ENCODE peak calls at places on chromosome 3, in four cellular contexts. One of them, this sample, is unnamed.

GRCh38 chr3:15007681-15008141 is 57.4 kb downstream of the MRPS25 start:
- DNase-seq in fibroblast of villous mesenchyme: peak; percentile 84
- DNase-seq in fibroblast of lung: peak; percentile 92
- DNase-seq in B cell: no peak
- DNase-seq in this sample: no peak

GRCh38 chr3:88005066-88005465 is 53.7 kb downstream of the CGGBP1 start:
- DNase-seq in fibroblast of villous mesenchyme: peak; percentile 23
- DNase-seq in fibroblast of lung: peak; percentile 29
- DNase-seq in B cell: no peak
- DNase-seq in this sample: no peak

GRCh38 chr3:185950720-185951119 is 12.9 kb upstream of the TRA2B start:
- DNase-seq in B cell: no peak
- DNase-seq in fibroblast of lung: no peak
- DNase-seq in fibroblast of villous mesenchyme: no peak
- DNase-seq in this sample: no peak

GRCh38 chr3:151911462-151911861 is 38.0 kb downstream of the SUCNR1 start:
- DNase-seq in fibroblast of lung: no peak
- DNase-seq in B cell: no peak
- DNase-seq in fibroblast of villous mesenchyme: no peak
- DNase-seq in this sample: no peak

GRCh38 chr3:111314146-111314873 is 227.7 kb upstream of the CD96 start:
- DNase-seq in B cell: no peak
- DNase-seq in fibroblast of lung: peak; percentile 70
- DNase-seq in fibroblast of villous mesenchyme: no peak
- DNase-seq in this sample: no peak

GRCh38 chr3:71104090-71104489 is 479.4 kb downstream of the FOXP1 start:
- DNase-seq in fibroblast of lung: peak; percentile 96
- DNase-seq in fibroblast of villous mesenchyme: peak; percentile 82
- DNase-seq in B cell: no peak
- DNase-seq in this sample: no peak

GRCh38 chr3:16300282-16300681 is 35.3 kb downstream of the OXNAD1 start:
- DNase-seq in B cell: no peak
- DNase-seq in fibroblast of lung: peak; percentile 75
- DNase-seq in fibroblast of villous mesenchyme: no peak
- DNase-seq in this sample: peak; percentile 25

GRCh38 chr3:12107071-12107713 is 51.5 kb downstream of the TIMP4 start:
- DNase-seq in fibroblast of lung: no peak
- DNase-seq in B cell: no peak
- DNase-seq in fibroblast of villous mesenchyme: no peak
- DNase-seq in this sample: no peak

GRCh38 chr3:174204765-174205164 is 654.4 kb upstream of the NAALADL2 start:
- DNase-seq in fibroblast of lung: no peak
- DNase-seq in B cell: no peak
- DNase-seq in fibroblast of villous mesenchyme: no peak
- DNase-seq in this sample: no peak

GRCh38 chr3:72171946-72172345 is 387.0 kb upstream of the PROK2 start:
- DNase-seq in fibroblast of lung: peak; percentile 9
- DNase-seq in B cell: no peak
- DNase-seq in fibroblast of villous mesenchyme: peak; percentile 7
- DNase-seq in this sample: no peak

GRCh38 chr3:191066669-191067068 is 132.4 kb upstream of the OSTN start:
- DNase-seq in fibroblast of lung: peak; percentile 79
- DNase-seq in B cell: no peak
- DNase-seq in fibroblast of villous mesenchyme: peak; percentile 38
- DNase-seq in this sample: peak; percentile 9

GRCh38 chr3:156368189-156368588 is 186.7 kb downstream of the SSR3 start:
- DNase-seq in fibroblast of villous mesenchyme: no peak
- DNase-seq in fibroblast of lung: no peak
- DNase-seq in B cell: no peak
- DNase-seq in this sample: no peak

GRCh38 chr3:25587526-25587925 is 77.2 kb downstream of the TOP2B start:
- DNase-seq in fibroblast of villous mesenchyme: peak; percentile 63
- DNase-seq in fibroblast of lung: no peak
- DNase-seq in B cell: no peak
- DNase-seq in this sample: no peak

GRCh38 chr3:176741648-176742047 is 455.6 kb downstream of the TBL1XR1 start:
- DNase-seq in fibroblast of lung: no peak
- DNase-seq in fibroblast of villous mesenchyme: no peak
- DNase-seq in B cell: no peak
- DNase-seq in this sample: no peak

GRCh38 chr3:78703944-78704343 is 1063.9 kb downstream of the ROBO1 start:
- DNase-seq in B cell: no peak
- DNase-seq in fibroblast of lung: peak; percentile 31
- DNase-seq in fibroblast of villous mesenchyme: no peak
- DNase-seq in this sample: no peak

GRCh38 chr3:73680696-73681095 is 56.0 kb upstream of the PDZRN3 start:
- DNase-seq in fibroblast of villous mesenchyme: peak; percentile 33
- DNase-seq in fibroblast of lung: no peak
- DNase-seq in B cell: no peak
- DNase-seq in this sample: no peak

GRCh38 chr3:45978348-45978747 is 17.3 kb downstream of the FYCO1 start:
- DNase-seq in fibroblast of villous mesenchyme: no peak
- DNase-seq in B cell: no peak
- DNase-seq in fibroblast of lung: no peak
- DNase-seq in this sample: no peak

DNA sequence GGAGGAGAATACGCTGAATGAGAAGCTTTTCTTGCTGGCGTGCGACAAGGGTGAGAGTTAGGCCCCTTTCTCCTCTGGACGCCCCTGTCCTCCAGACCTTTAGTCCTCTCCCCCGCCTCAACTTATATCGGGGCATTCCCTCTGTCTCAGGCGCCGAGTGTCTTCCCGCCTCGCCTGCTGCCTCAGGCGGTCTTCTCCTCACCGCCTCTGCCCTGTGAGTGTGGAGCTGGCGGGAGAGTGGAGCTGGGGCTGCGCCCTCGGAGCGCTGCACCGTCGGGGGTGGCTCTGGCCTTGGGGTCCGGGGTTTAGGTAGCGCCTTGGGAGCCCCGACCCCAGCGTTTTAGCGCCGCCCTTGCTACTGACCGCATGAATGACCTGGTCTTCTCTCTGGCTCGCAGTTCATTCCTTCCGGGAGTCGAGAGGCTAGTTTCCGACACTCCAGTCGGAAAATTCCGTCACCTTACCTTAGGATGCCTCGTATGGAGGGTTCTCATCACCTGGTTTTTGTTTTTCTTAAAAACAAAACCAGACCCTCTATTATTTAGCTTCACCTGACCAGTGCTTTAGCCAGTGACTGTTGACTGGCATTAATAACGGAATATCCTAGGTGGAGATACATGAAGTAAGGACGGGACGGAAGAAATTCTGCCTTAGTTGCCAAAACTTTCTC is 983 bp downstream of the TRPC1 start:
- DNase-seq in fibroblast of lung: peak; percentile 40
- DNase-seq in fibroblast of villous mesenchyme: peak; percentile 33
- DNase-seq in B cell: peak; percentile 43
- DNase-seq in this sample: no peak
- TF ChIP-seq CTCF in fibroblast of lung: peak; percentile 11
- TF ChIP-seq CTCF in fibroblast of villous mesenchyme: no peak
- TF ChIP-seq CTCF in B cell: no peak
- TF ChIP-seq CTCF in this sample: no peak

GRCh38 chr3:134754768-134755559 is 40.1 kb upstream of the EPHB1 start:
- DNase-seq in B cell: no peak
- DNase-seq in fibroblast of villous mesenchyme: peak; percentile 24
- DNase-seq in fibroblast of lung: peak; percentile 16
- DNase-seq in this sample: no peak
- TF ChIP-seq CTCF in B cell: peak; percentile 44
- TF ChIP-seq CTCF in fibroblast of villous mesenchyme: peak; percentile 75
- TF ChIP-seq CTCF in fibroblast of lung: peak; percentile 69
- TF ChIP-seq CTCF in this sample: peak; percentile 90

GRCh38 chr3:168049366-168049974 is 46.3 kb downstream of the GOLIM4 start:
- DNase-seq in fibroblast of lung: peak; percentile 79
- DNase-seq in B cell: no peak
- DNase-seq in fibroblast of villous mesenchyme: peak; percentile 45
- DNase-seq in this sample: no peak

GRCh38 chr3:168054447-168054846 is 41.3 kb downstream of the GOLIM4 start:
- DNase-seq in fibroblast of lung: no peak
- DNase-seq in fibroblast of villous mesenchyme: no peak
- DNase-seq in B cell: no peak
- DNase-seq in this sample: no peak

GRCh38 chr3:168051579-168052183 is 44.0 kb downstream of the GOLIM4 start:
- DNase-seq in B cell: no peak
- DNase-seq in fibroblast of lung: peak; percentile 70
- DNase-seq in fibroblast of villous mesenchyme: peak; percentile 52
- DNase-seq in this sample: peak; percentile 66

GRCh38 chr3:168052517-168052916 is 43.2 kb downstream of the GOLIM4 start:
- DNase-seq in fibroblast of villous mesenchyme: no peak
- DNase-seq in B cell: no peak
- DNase-seq in fibroblast of lung: no peak
- DNase-seq in this sample: no peak

DNA sequence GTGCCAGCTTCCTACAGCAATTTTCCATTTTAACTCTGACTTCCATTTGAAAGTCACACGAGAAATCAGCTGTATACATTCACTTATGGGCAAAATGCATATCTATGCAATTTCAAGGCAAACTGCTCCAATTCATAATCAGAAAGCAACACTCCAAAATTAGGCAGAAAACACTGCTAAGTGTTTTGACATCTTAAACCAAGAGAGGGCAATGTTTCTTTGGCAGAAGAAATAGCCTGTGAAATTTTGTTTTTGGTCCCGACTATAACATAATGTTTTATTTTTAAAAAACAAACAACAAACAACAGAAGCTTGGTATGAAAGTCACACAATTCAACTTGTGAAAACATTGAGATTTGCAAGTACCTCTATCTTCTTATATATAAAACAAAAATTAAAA is 42.6 kb downstream of the GOLIM4 start:
- DNase-seq in fibroblast of lung: no peak
- DNase-seq in B cell: no peak
- DNase-seq in fibroblast of villous mesenchyme: no peak
- DNase-seq in this sample: no peak
- TF ChIP-seq CTCF in fibroblast of lung: peak; percentile 45
- TF ChIP-seq CTCF in B cell: no peak
- TF ChIP-seq CTCF in fibroblast of villous mesenchyme: peak; percentile 28
- TF ChIP-seq CTCF in this sample: peak; percentile 33

GRCh38 chr3:192444096-192444790 is 283.1 kb downstream of the FGF12 start:
- DNase-seq in fibroblast of lung: peak; percentile 52
- DNase-seq in B cell: peak; percentile 30
- DNase-seq in fibroblast of villous mesenchyme: peak; percentile 55
- DNase-seq in this sample: peak; percentile 24

GRCh38 chr3:192445768-192446644 is 281.3 kb downstream of the FGF12 start:
- DNase-seq in fibroblast of villous mesenchyme: no peak
- DNase-seq in fibroblast of lung: peak; percentile 55
- DNase-seq in B cell: no peak
- DNase-seq in this sample: no peak

GRCh38 chr3:192444791-192445106 is 282.6 kb downstream of the FGF12 start:
- DNase-seq in fibroblast of villous mesenchyme: no peak
- DNase-seq in B cell: no peak
- DNase-seq in fibroblast of lung: no peak
- DNase-seq in this sample: no peak

DNA sequence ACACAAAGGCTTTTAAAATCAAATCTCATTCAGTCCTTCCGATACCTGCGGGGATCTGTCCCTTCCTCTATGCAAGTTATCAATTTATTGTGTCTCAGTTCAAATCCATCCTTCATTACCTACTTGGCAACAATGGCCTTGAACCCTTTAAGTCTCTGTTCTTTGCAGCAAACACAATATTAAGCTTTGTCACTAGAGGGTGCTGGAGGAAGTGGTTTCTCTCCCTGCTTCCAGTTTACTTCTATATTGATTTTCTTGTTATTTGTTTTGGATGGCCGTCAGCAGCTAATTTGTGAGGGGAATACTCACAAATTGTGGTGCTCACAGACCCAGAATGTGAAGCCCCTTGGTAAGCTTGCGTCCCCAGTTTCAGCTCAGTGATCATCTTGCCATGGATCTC is 278.3 kb downstream of the FGF12 start:
- DNase-seq in fibroblast of lung: no peak
- DNase-seq in B cell: no peak
- DNase-seq in fibroblast of villous mesenchyme: no peak
- DNase-seq in this sample: no peak
- TF ChIP-seq CTCF in fibroblast of lung: peak; percentile 26
- TF ChIP-seq CTCF in B cell: peak; percentile 14
- TF ChIP-seq CTCF in fibroblast of villous mesenchyme: no peak
- TF ChIP-seq CTCF in this sample: peak; percentile 44

GRCh38 chr3:98587654-98588532 is 5.5 kb downstream of the CPOX start:
- DNase-seq in B cell: no peak
- DNase-seq in fibroblast of villous mesenchyme: no peak
- DNase-seq in fibroblast of lung: no peak
- DNase-seq in this sample: no peak
- TF ChIP-seq CTCF in B cell: no peak
- TF ChIP-seq CTCF in fibroblast of villous mesenchyme: peak; percentile 45
- TF ChIP-seq CTCF in fibroblast of lung: peak; percentile 50
- TF ChIP-seq CTCF in this sample: no peak

This sample was measured in GM06990.